ENCODE peak calls at places on chromosomes 7 and 10, in eight cellular contexts. One of them, this sample, is unnamed.

GRCh38 chr7:1193593-1194424 is 33.8 kb upstream of the ZFAND2A start:
- DNase-seq in OCI-LY7: peak
- DNase-seq in hepatocyte: peak
- DNase-seq in astrocyte of the spinal cord: peak
- DNase-seq in breast epithelium: no peak
- DNase-seq in PC-3: peak
- DNase-seq in A549: peak
- DNase-seq in upper lobe of left lung: peak
- DNase-seq in this sample: peak

GRCh38 chr10:130660266-130660665 is 524.1 kb downstream of the GLRX3 start:
- DNase-seq in OCI-LY7: no peak
- DNase-seq in hepatocyte: no peak
- DNase-seq in astrocyte of the spinal cord: no peak
- DNase-seq in breast epithelium: no peak
- DNase-seq in PC-3: no peak
- DNase-seq in A549: no peak
- DNase-seq in upper lobe of left lung: no peak
- DNase-seq in this sample: no peak

GRCh38 chr10:73744690-73744994 is 470 bp downstream of the SEC24C start:
- DNase-seq in OCI-LY7: peak
- DNase-seq in hepatocyte: peak
- DNase-seq in astrocyte of the spinal cord: peak
- DNase-seq in breast epithelium: no peak
- DNase-seq in PC-3: peak
- DNase-seq in A549: peak
- DNase-seq in upper lobe of left lung: no peak
- DNase-seq in this sample: peak

GRCh38 chr10:27659786-27660185 is 85.8 kb downstream of the MKX start:
- DNase-seq in OCI-LY7: no peak
- DNase-seq in hepatocyte: no peak
- DNase-seq in astrocyte of the spinal cord: peak
- DNase-seq in breast epithelium: no peak
- DNase-seq in PC-3: no peak
- DNase-seq in A549: no peak
- DNase-seq in upper lobe of left lung: peak
- DNase-seq in this sample: no peak

GRCh38 chr7:105067691-105068090 is 53.7 kb downstream of the KMT2E start:
- DNase-seq in OCI-LY7: no peak
- DNase-seq in hepatocyte: no peak
- DNase-seq in astrocyte of the spinal cord: no peak
- DNase-seq in breast epithelium: no peak
- DNase-seq in PC-3: no peak
- DNase-seq in A549: no peak
- DNase-seq in upper lobe of left lung: no peak
- DNase-seq in this sample: no peak

GRCh38 chr10:124728071-124728829 is 15.9 kb downstream of the FAM53B start:
- DNase-seq in OCI-LY7: no peak
- DNase-seq in hepatocyte: no peak
- DNase-seq in astrocyte of the spinal cord: no peak
- DNase-seq in breast epithelium: no peak
- DNase-seq in PC-3: no peak
- DNase-seq in A549: no peak
- DNase-seq in upper lobe of left lung: no peak
- DNase-seq in this sample: peak

GRCh38 chr7:128035712-128036111 is 4.5 kb upstream of the LRRC4 start:
- DNase-seq in OCI-LY7: peak
- DNase-seq in hepatocyte: no peak
- DNase-seq in astrocyte of the spinal cord: no peak
- DNase-seq in breast epithelium: no peak
- DNase-seq in PC-3: peak
- DNase-seq in A549: peak
- DNase-seq in upper lobe of left lung: no peak
- DNase-seq in this sample: no peak

GRCh38 chr7:26515462-26515861 is 223.8 kb downstream of the SNX10 start:
- DNase-seq in OCI-LY7: no peak
- DNase-seq in hepatocyte: no peak
- DNase-seq in astrocyte of the spinal cord: peak
- DNase-seq in breast epithelium: peak
- DNase-seq in PC-3: peak
- DNase-seq in A549: no peak
- DNase-seq in upper lobe of left lung: no peak
- DNase-seq in this sample: no peak

GRCh38 chr10:86946215-86947170 is 10.9 kb downstream of the MMRN2 start:
- DNase-seq in OCI-LY7: no peak
- DNase-seq in hepatocyte: no peak
- DNase-seq in astrocyte of the spinal cord: no peak
- DNase-seq in breast epithelium: peak
- DNase-seq in PC-3: no peak
- DNase-seq in A549: no peak
- DNase-seq in upper lobe of left lung: no peak
- DNase-seq in this sample: no peak

GRCh38 chr10:615583-616152 is 73.8 kb downstream of the DIP2C start:
- DNase-seq in OCI-LY7: no peak
- DNase-seq in hepatocyte: no peak
- DNase-seq in astrocyte of the spinal cord: peak
- DNase-seq in breast epithelium: no peak
- DNase-seq in PC-3: peak
- DNase-seq in A549: no peak
- DNase-seq in upper lobe of left lung: no peak
- DNase-seq in this sample: peak

GRCh38 chr7:137283147-137283546 is 60.4 kb downstream of the PTN start:
- DNase-seq in OCI-LY7: no peak
- DNase-seq in hepatocyte: no peak
- DNase-seq in astrocyte of the spinal cord: no peak
- DNase-seq in breast epithelium: no peak
- DNase-seq in PC-3: no peak
- DNase-seq in A549: no peak
- DNase-seq in upper lobe of left lung: no peak
- DNase-seq in this sample: no peak

GRCh38 chr10:47379901-47380300 is 4.2 kb downstream of the ZNF488 start:
- DNase-seq in OCI-LY7: no peak
- DNase-seq in hepatocyte: no peak
- DNase-seq in astrocyte of the spinal cord: no peak
- DNase-seq in breast epithelium: peak
- DNase-seq in PC-3: no peak
- DNase-seq in A549: no peak
- DNase-seq in upper lobe of left lung: no peak
- DNase-seq in this sample: no peak

GRCh38 chr10:121702351-121703320 is 104.4 kb upstream of the FGFR2 start:
- DNase-seq in OCI-LY7: no peak
- DNase-seq in hepatocyte: no peak
- DNase-seq in astrocyte of the spinal cord: peak
- DNase-seq in breast epithelium: no peak
- DNase-seq in PC-3: peak
- DNase-seq in A549: peak
- DNase-seq in upper lobe of left lung: no peak
- DNase-seq in this sample: peak

GRCh38 chr7:127792528-127793342 is 140.7 kb downstream of the SND1 start:
- DNase-seq in OCI-LY7: peak
- DNase-seq in hepatocyte: peak
- DNase-seq in astrocyte of the spinal cord: no peak
- DNase-seq in breast epithelium: no peak
- DNase-seq in PC-3: peak
- DNase-seq in A549: peak
- DNase-seq in upper lobe of left lung: no peak
- DNase-seq in this sample: peak

GRCh38 chr10:126387931-126388911 is at the start of gene ADAM12:
- DNase-seq in OCI-LY7: no peak
- DNase-seq in hepatocyte: peak
- DNase-seq in astrocyte of the spinal cord: peak
- DNase-seq in breast epithelium: peak
- DNase-seq in PC-3: peak
- DNase-seq in A549: peak
- DNase-seq in upper lobe of left lung: peak
- DNase-seq in this sample: peak
- H3K4me3 ChIP-seq in OCI-LY7: no peak
- H3K4me3 ChIP-seq in hepatocyte: peak
- H3K4me3 ChIP-seq in astrocyte of the spinal cord: peak
- H3K4me3 ChIP-seq in breast epithelium: peak
- H3K4me3 ChIP-seq in PC-3: peak
- H3K4me3 ChIP-seq in A549: peak
- H3K4me3 ChIP-seq in upper lobe of left lung: peak
- H3K4me3 ChIP-seq in this sample: peak

DNA sequence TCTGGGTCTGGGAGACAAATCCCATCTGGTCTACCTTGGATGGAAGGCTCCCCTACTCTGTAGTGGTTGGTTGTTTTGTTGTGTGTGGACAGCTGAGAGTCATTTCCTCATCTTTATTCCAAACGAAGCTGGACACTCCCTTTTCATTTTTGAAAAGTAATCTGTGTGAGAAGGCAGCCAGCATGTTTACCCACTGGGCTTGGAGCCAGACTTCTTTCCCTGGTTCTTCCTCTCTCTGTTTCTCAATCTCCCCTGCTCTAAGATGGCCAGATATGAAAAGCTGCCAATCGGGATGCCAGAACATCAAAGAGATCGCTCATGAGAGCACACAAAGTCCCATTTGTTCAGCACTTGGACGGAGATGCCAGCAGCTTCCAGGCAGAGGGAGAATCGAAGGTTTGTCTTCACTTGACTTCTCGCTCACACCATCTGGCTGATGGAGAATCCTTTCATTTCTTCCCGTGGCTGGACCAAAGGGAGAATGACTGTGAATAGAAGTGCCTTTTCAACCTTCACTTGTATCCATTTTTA is 108.2 kb upstream of the AGR3 start:
- DNase-seq in OCI-LY7: no peak
- DNase-seq in hepatocyte: peak
- DNase-seq in astrocyte of the spinal cord: peak
- DNase-seq in breast epithelium: peak
- DNase-seq in PC-3: peak
- DNase-seq in A549: peak
- DNase-seq in upper lobe of left lung: no peak
- DNase-seq in this sample: peak
- H3K4me3 ChIP-seq in OCI-LY7: no peak
- H3K4me3 ChIP-seq in hepatocyte: no peak
- H3K4me3 ChIP-seq in astrocyte of the spinal cord: peak
- H3K4me3 ChIP-seq in breast epithelium: peak
- H3K4me3 ChIP-seq in PC-3: peak
- H3K4me3 ChIP-seq in A549: peak
- H3K4me3 ChIP-seq in upper lobe of left lung: peak
- H3K4me3 ChIP-seq in this sample: no peak

GRCh38 chr7:32047801-32048200 is 22.4 kb downstream of the PDE1C start:
- DNase-seq in OCI-LY7: no peak
- DNase-seq in hepatocyte: no peak
- DNase-seq in astrocyte of the spinal cord: no peak
- DNase-seq in breast epithelium: no peak
- DNase-seq in PC-3: no peak
- DNase-seq in A549: no peak
- DNase-seq in upper lobe of left lung: no peak
- DNase-seq in this sample: no peak

GRCh38 chr7:32047075-32047474 is 23.1 kb downstream of the PDE1C start:
- DNase-seq in OCI-LY7: no peak
- DNase-seq in hepatocyte: no peak
- DNase-seq in astrocyte of the spinal cord: no peak
- DNase-seq in breast epithelium: no peak
- DNase-seq in PC-3: peak
- DNase-seq in A549: no peak
- DNase-seq in upper lobe of left lung: no peak
- DNase-seq in this sample: no peak

GRCh38 chr7:32051128-32051527 is 19.1 kb downstream of the PDE1C start:
- DNase-seq in OCI-LY7: no peak
- DNase-seq in hepatocyte: no peak
- DNase-seq in astrocyte of the spinal cord: no peak
- DNase-seq in breast epithelium: no peak
- DNase-seq in PC-3: no peak
- DNase-seq in A549: no peak
- DNase-seq in upper lobe of left lung: no peak
- DNase-seq in this sample: no peak

GRCh38 chr7:32049599-32049998 is 20.6 kb downstream of the PDE1C start:
- DNase-seq in OCI-LY7: no peak
- DNase-seq in hepatocyte: no peak
- DNase-seq in astrocyte of the spinal cord: no peak
- DNase-seq in breast epithelium: no peak
- DNase-seq in PC-3: no peak
- DNase-seq in A549: no peak
- DNase-seq in upper lobe of left lung: no peak
- DNase-seq in this sample: no peak

GRCh38 chr7:32048970-32049369 is 21.2 kb downstream of the PDE1C start:
- DNase-seq in OCI-LY7: no peak
- DNase-seq in hepatocyte: no peak
- DNase-seq in astrocyte of the spinal cord: no peak
- DNase-seq in breast epithelium: no peak
- DNase-seq in PC-3: no peak
- DNase-seq in A549: no peak
- DNase-seq in upper lobe of left lung: no peak
- DNase-seq in this sample: no peak
- H3K4me3 ChIP-seq in OCI-LY7: no peak
- H3K4me3 ChIP-seq in hepatocyte: no peak
- H3K4me3 ChIP-seq in astrocyte of the spinal cord: no peak
- H3K4me3 ChIP-seq in breast epithelium: no peak
- H3K4me3 ChIP-seq in PC-3: no peak
- H3K4me3 ChIP-seq in A549: no peak
- H3K4me3 ChIP-seq in upper lobe of left lung: no peak
- H3K4me3 ChIP-seq in this sample: no peak

GRCh38 chr7:115475774-115476407 is 554.0 kb downstream of the MDFIC start:
- DNase-seq in OCI-LY7: no peak
- DNase-seq in hepatocyte: peak
- DNase-seq in astrocyte of the spinal cord: peak
- DNase-seq in breast epithelium: no peak
- DNase-seq in PC-3: peak
- DNase-seq in A549: no peak
- DNase-seq in upper lobe of left lung: no peak
- DNase-seq in this sample: no peak

GRCh38 chr7:115478426-115478825 is 552.1 kb downstream of the TFEC start:
- DNase-seq in OCI-LY7: no peak
- DNase-seq in hepatocyte: no peak
- DNase-seq in astrocyte of the spinal cord: peak
- DNase-seq in breast epithelium: no peak
- DNase-seq in PC-3: no peak
- DNase-seq in A549: no peak
- DNase-seq in upper lobe of left lung: no peak
- DNase-seq in this sample: no peak

GRCh38 chr7:115477193-115477651 is 553.3 kb downstream of the TFEC start:
- DNase-seq in OCI-LY7: no peak
- DNase-seq in hepatocyte: peak
- DNase-seq in astrocyte of the spinal cord: peak
- DNase-seq in breast epithelium: no peak
- DNase-seq in PC-3: no peak
- DNase-seq in A549: no peak
- DNase-seq in upper lobe of left lung: peak
- DNase-seq in this sample: peak

GRCh38 chr7:115475206-115475605 is 553.3 kb downstream of the MDFIC start:
- DNase-seq in OCI-LY7: no peak
- DNase-seq in hepatocyte: no peak
- DNase-seq in astrocyte of the spinal cord: no peak
- DNase-seq in breast epithelium: no peak
- DNase-seq in PC-3: no peak
- DNase-seq in A549: no peak
- DNase-seq in upper lobe of left lung: no peak
- DNase-seq in this sample: no peak

GRCh38 chr7:115476666-115477065 is 553.9 kb downstream of the TFEC start:
- DNase-seq in OCI-LY7: no peak
- DNase-seq in hepatocyte: peak
- DNase-seq in astrocyte of the spinal cord: peak
- DNase-seq in breast epithelium: no peak
- DNase-seq in PC-3: no peak
- DNase-seq in A549: no peak
- DNase-seq in upper lobe of left lung: no peak
- DNase-seq in this sample: no peak
- H3K4me3 ChIP-seq in OCI-LY7: no peak
- H3K4me3 ChIP-seq in hepatocyte: peak
- H3K4me3 ChIP-seq in astrocyte of the spinal cord: peak
- H3K4me3 ChIP-seq in breast epithelium: peak
- H3K4me3 ChIP-seq in PC-3: no peak
- H3K4me3 ChIP-seq in A549: peak
- H3K4me3 ChIP-seq in upper lobe of left lung: peak
- H3K4me3 ChIP-seq in this sample: no peak